ENCODE peak calls at places on chromosomes 16 and 17, in six cellular contexts. O, M, D, E, I and X are unnamed samples.

GRCh38 chr17:82230627-82231311 is 1.9 kb downstream of the SLC16A3 start:
- DNase-seq in M (no peak), D (peak; percentile 88), I (peak; percentile 79), O (peak; percentile 82), E (no peak), X (peak; percentile 84)

GRCh38 chr17:9913476-9913875 is 8.4 kb upstream of the RCVRN start:
- DNase-seq in D (no peak), O (no peak), E (no peak), I (no peak), M (no peak), X (no peak)

GRCh38 chr16:67796099-67796718 is 10.2 kb downstream of the RANBP10 start:
- DNase-seq in D (no peak), E (no peak), M (no peak), I (no peak), O (no peak), X (no peak)

GRCh38 chr17:41492771-41493170 is 3.1 kb upstream of the KRT36 start:
- DNase-seq in M (no peak), O (peak; percentile 46), D (peak; percentile 33), E (no peak), I (no peak), X (no peak)

GRCh38 chr16:27259710-27260109 is 8.9 kb downstream of the NSMCE1 start:
- DNase-seq in O (no peak), D (no peak), E (no peak), M (no peak), I (no peak), X (no peak)

GRCh38 chr16:72284042-72284789 is 112.3 kb upstream of the PMFBP1 start:
- DNase-seq in E (no peak), O (no peak), D (no peak), I (no peak), M (no peak), X (no peak)

GRCh38 chr17:74512624-74513084 is 18.6 kb downstream of the CD300LB start:
- DNase-seq in M (peak; percentile 37), D (peak; percentile 1), O (no peak), I (no peak), E (no peak), X (no peak)

GRCh38 chr16:57196276-57196675 is 10.1 kb downstream of the RSPRY1 start:
- DNase-seq in O (no peak), I (no peak), M (no peak), E (no peak), D (no peak), X (no peak)

GRCh38 chr17:34276826-34277225 is 6.8 kb downstream of the CCL7 start:
- DNase-seq in M (no peak), I (no peak), O (no peak), E (no peak), D (no peak), X (no peak)

GRCh38 chr16:15811778-15812750 is 44.8 kb downstream of the MYH11 start:
- DNase-seq in M (no peak), D (peak; percentile 94), I (no peak), O (no peak), E (peak; percentile 77), X (peak; percentile 84)

GRCh38 chr16:80968386-80969113 is 38.1 kb downstream of the CMC2 start:
- DNase-seq in O (no peak), E (no peak), M (no peak), I (peak; percentile 20), D (no peak), X (no peak)

GRCh38 chr16:21713549-21714368 is 50.0 kb downstream of the OTOA start:
- DNase-seq in O (no peak), M (no peak), E (no peak), D (no peak), I (no peak), X (no peak)

GRCh38 chr17:19383681-19384470 is 3.1 kb downstream of the MFAP4 start:
- DNase-seq in E (no peak), I (no peak), M (no peak), D (no peak), O (peak; percentile 46), X (peak; percentile 75)

GRCh38 chr16:88992351-88993005 is 15.5 kb upstream of the CBFA2T3 start:
- DNase-seq in M (no peak), E (no peak), I (no peak), D (peak; percentile 39), O (no peak), X (no peak)

GRCh38 chr17:74759243-74759801 is 10.9 kb downstream of the NHERF1 start:
- DNase-seq in M (no peak), O (no peak), E (no peak), I (no peak), D (no peak), X (no peak)

GRCh38 chr17:74231846-74232713 is 18.7 kb downstream of the TTYH2 start:
- DNase-seq in O (no peak), D (no peak), I (no peak), E (no peak), M (no peak), X (no peak)

GRCh38 chr16:53678756-53679334 is 24.8 kb downstream of the RPGRIP1L start:
- DNase-seq in O (no peak), E (no peak), M (no peak), I (no peak), D (no peak), X (no peak)

GRCh38 chr17:63930951-63931575 is 1.1 kb downstream of the CD79B start:
- DNase-seq in E (no peak), I (no peak), D (no peak), M (no peak), O (peak; percentile 68), X (no peak)

GRCh38 chr17:61816538-61816937 is 46.8 kb downstream of the BRIP1 start:
- DNase-seq in O (no peak), E (no peak), I (no peak), M (no peak), D (no peak), X (no peak)

GRCh38 chr17:79905832-79906231 is 66.6 kb upstream of the CBX4 start:
- DNase-seq in D (no peak), O (no peak), E (no peak), M (no peak), I (peak; percentile 77), X (no peak)

GRCh38 chr17:2403044-2403443 is 2.2 kb upstream of the MNT start:
- DNase-seq in M (no peak), D (no peak), E (no peak), I (no peak), O (no peak), X (no peak)

GRCh38 chr17:68701046-68701445 is 99.9 kb upstream of the FAM20A start:
- DNase-seq in M (no peak), O (no peak), D (peak; percentile 11), I (no peak), E (no peak), X (no peak)

GRCh38 chr17:21215935-21216334 is 2.0 kb upstream of the TMEM11 start:
- DNase-seq in I (no peak), M (no peak), E (no peak), D (no peak), O (no peak), X (no peak)

GRCh38 chr16:4654946-4655590 is 30.4 kb downstream of the MGRN1 start:
- DNase-seq in D (no peak), O (no peak), E (no peak), I (no peak), M (no peak), X (peak; percentile 68)

GRCh38 chr17:42818379-42818778 is 5.7 kb downstream of the BECN1 start:
- DNase-seq in D (no peak), I (no peak), M (no peak), E (no peak), O (no peak), X (peak; percentile 2)

GRCh38 chr17:1752425-1752941 is 9.4 kb upstream of the SERPINF1 start:
- DNase-seq in M (no peak), D (no peak), O (no peak), I (peak; percentile 83), E (no peak), X (peak; percentile 71)

GRCh38 chr16:29761882-29762281 is 16.1 kb upstream of the C16orf54 start:
- DNase-seq in E (no peak), D (no peak), O (no peak), M (no peak), I (no peak), X (no peak)

GRCh38 chr16:29765167-29766032 is 12.7 kb upstream of the ZG16 start:
- DNase-seq in M (no peak), I (no peak), D (no peak), E (no peak), O (no peak), X (no peak)

GRCh38 chr16:56939801-56940200 is 7.9 kb downstream of the HERPUD1 start:
- DNase-seq in I (no peak), O (no peak), D (no peak), M (no peak), E (no peak), X (no peak)

GRCh38 chr16:9061358-9061813 is 30.1 kb upstream of the HAPSTR1 start:
- DNase-seq in I (no peak), D (peak; percentile 39), O (peak; percentile 17), M (no peak), E (peak; percentile 74), X (no peak)

GRCh38 chr17:64174686-64175456 is 44.9 kb upstream of the ERN1 start:
- DNase-seq in E (no peak), M (no peak), O (no peak), D (no peak), I (no peak), X (no peak)

GRCh38 chr17:50265212-50265611 is 9.1 kb upstream of the TMEM92 start:
- DNase-seq in O (peak; percentile 15), E (no peak), M (peak; percentile 58), I (no peak), D (no peak), X (peak; percentile 79)

GRCh38 chr17:77145635-77146632 is 5.2 kb downstream of the SEC14L1 start:
- DNase-seq in O (no peak), M (no peak), D (peak; percentile 77), E (no peak), I (no peak), X (peak; percentile 83)
- TF ChIP-seq CTCF in O (peak; percentile 16), M (no peak), D (peak; percentile 36), E (peak; percentile 39), I (no peak), X (no peak)

GRCh38 chr16:11989238-11990160 is 13.0 kb downstream of the SNX29 start:
- DNase-seq in I (no peak), E (no peak), M (no peak), D (no peak), O (no peak), X (no peak)
- H3K27ac ChIP-seq in I (no peak overlapping the region), E (no peak overlapping the region), M (no peak overlapping the region), D (no peak overlapping the region), O (no peak overlapping the region), X (no peak overlapping the region)

DNA sequence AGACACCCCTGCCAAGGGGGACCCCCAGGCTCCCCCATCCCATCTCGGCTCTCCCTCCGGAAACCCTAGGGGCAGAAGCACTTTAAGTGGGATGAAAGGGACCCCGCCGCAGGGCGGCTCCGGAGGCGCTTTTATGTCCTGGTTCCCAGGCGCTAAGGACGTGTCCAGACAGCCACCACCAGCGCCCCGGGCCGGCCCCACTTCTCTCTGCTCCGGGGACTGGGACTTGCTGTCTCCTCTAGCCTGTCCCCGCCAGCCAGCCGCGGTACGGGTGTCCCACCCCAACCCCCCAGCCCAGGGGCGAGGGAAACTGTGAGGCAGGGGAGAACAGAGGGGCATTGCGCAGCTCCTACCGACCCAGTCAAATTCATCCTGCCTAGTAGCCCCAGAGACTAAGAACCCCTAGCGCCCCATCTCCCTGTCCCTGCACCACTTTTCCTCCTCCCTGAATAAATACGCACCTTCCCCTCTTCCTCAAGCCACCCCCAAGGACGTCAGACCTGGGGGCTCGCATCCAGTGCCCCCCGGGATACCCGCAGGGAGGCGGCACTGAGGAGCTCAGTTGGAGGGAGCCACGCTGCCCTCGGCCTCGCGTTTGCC is 4.1 kb downstream of the SP6 start:
- DNase-seq in D (peak; percentile 63), M (no peak), E (no peak), I (no peak), O (no peak), X (no peak)
- H3K4me3 ChIP-seq in D (no peak overlapping the region), M (no peak overlapping the region), E (no peak overlapping the region), I (no peak overlapping the region), O (no peak overlapping the region), X (no peak overlapping the region)

GRCh38 chr16:83793179-83793578 is 14.6 kb upstream of the HSBP1 start:
- DNase-seq in E (no peak), O (no peak), D (no peak), M (no peak), I (no peak), X (no peak)
- TF ChIP-seq CTCF in E (no peak), O (no peak), D (no peak), M (no peak), I (no peak), X (no peak)